ENCODE peak calls at places on chromosome 19, in five cellular contexts. U, Y, B, L and G are unnamed samples.

GRCh38 chr19:29953352-29954247 is 11.6 kb downstream of the URI1 start:
- DNase-seq in U (no peak), Y (no peak), B (no peak), L (no peak), G (no peak)

GRCh38 chr19:48673436-48674100 is 751 bp upstream of the NTN5 start:
- DNase-seq in U (no peak), Y (no peak), B (no peak), L (no peak), G (no peak)

GRCh38 chr19:681029-681626 is 4.9 kb downstream of the FSTL3 start:
- DNase-seq in U (no peak), Y (no peak), B (no peak), L (no peak), G (peak)

GRCh38 chr19:40191836-40192646 is 815 bp downstream of the MAP3K10 start:
- DNase-seq in U (peak), Y (peak), B (peak), L (peak), G (peak)

GRCh38 chr19:11196406-11197287 is 698 bp downstream of the KANK2 start:
- DNase-seq in U (no peak), Y (peak), B (peak), L (peak), G (no peak)

GRCh38 chr19:48671456-48671995 is 1.3 kb downstream of the NTN5 start:
- DNase-seq in U (no peak), Y (no peak), B (no peak), L (no peak), G (no peak)

GRCh38 chr19:45440873-45441654 is 17.3 kb upstream of the ERCC1 start:
- DNase-seq in U (no peak), Y (no peak), B (peak), L (peak), G (peak)

GRCh38 chr19:6340493-6341201 is 7.2 kb upstream of the ACER1 start:
- DNase-seq in U (no peak), Y (no peak), B (no peak), L (no peak), G (no peak)

GRCh38 chr19:51602189-51602854 is 27.9 kb downstream of the SIGLEC5 start:
- DNase-seq in U (no peak), Y (no peak), B (no peak), L (no peak), G (no peak)

GRCh38 chr19:57465680-57466381 is 8.9 kb upstream of the VN1R1 start:
- DNase-seq in U (no peak), Y (peak), B (peak), L (peak), G (peak)

GRCh38 chr19:3699071-3699740 is 1.1 kb downstream of the PIP5K1C start:
- DNase-seq in U (no peak), Y (no peak), B (peak), L (peak), G (peak)

GRCh38 chr19:30228726-30229523 is 143.3 kb upstream of the ZNF536 start:
- DNase-seq in U (no peak), Y (peak), B (no peak), L (peak), G (no peak)

DNA sequence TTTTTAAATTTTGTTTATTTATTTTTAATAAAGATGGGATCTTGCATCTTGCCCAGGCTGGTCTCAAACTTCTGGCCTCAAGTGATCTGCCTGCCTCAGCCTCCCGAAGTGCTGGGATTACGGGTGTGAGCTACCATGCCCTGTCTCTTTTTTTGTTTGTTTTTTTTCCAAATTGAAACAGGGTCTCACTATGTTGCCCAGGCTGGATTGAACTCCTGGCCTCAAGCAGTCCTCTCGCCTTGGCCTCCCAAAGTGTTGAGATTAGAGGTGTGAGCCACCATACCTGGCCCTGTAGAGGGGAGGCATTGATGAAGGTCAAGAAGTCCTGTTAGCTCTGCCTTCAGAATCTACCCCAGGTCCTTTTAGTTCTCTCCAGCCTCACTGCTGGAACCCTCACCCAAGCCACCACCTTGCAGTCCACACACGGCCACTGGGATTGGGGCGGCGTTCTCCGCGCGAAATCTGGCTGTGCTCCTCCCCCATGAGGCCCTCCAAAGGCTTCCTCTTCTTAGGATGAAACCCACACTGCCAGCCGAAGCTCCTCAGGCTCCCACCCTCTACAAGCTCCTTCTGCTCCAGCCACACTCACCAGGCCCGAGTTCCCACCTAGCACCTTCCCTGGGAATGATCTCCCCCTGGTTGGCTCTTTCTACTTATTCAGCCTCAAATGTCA is 34.9 kb downstream of the ACTN4 start:
- DNase-seq in U (no peak), Y (no peak), B (no peak), L (no peak), G (no peak)
- H2AK5ac ChIP-seq in U (no peak), Y (peak), B (peak), L (peak), G (peak)

DNA sequence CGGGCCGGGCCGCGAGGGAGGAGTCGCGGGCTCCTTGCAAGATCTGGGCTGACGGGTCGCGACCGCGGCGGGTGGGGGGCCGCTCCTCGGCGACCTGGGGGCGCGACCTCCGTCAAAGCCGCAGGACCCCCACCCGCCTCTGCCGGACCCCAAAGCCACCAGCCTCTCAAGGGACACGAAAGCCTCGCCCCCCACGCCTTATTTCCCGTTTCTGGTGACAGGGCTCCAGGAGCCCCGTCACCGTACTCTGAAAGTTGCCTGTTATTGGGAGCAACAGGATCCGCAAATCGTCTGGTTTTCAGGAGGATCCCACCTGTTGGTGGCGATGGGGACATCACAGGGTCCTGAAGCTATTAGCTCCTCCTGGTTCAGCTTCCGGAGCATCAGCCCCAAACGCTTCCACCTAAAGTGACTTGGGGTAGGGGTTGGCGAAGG is 531 bp downstream of the MAU2 start:
- DNase-seq in U (peak), Y (peak), B (peak), L (no peak), G (peak)
- H2BK5ac ChIP-seq in U (peak), Y (peak), B (no peak), L (peak), G (peak)

GRCh38 chr19:41322451-41322850 is 12.5 kb downstream of the CCDC97 start:
- DNase-seq in U (no peak), Y (no peak), B (no peak), L (no peak), G (no peak)
- H2AK5ac ChIP-seq in U (no peak), Y (no peak), B (peak), L (peak), G (peak)

GRCh38 chr19:15841875-15842569 is 26.6 kb upstream of the OR10H1 start:
- DNase-seq in U (no peak), Y (no peak), B (no peak), L (no peak), G (no peak)
- H2BK5ac ChIP-seq in U (no peak), Y (no peak), B (no peak), L (no peak), G (no peak)

GRCh38 chr19:39139305-39140194 is 14.0 kb downstream of the PAK4 start:
- DNase-seq in U (no peak), Y (no peak), B (no peak), L (no peak), G (no peak)

GRCh38 chr19:39140594-39140993 is 15.0 kb downstream of the PAK4 start:
- DNase-seq in U (no peak), Y (no peak), B (no peak), L (no peak), G (no peak)

GRCh38 chr19:39140195-39140516 is 14.6 kb downstream of the PAK4 start:
- DNase-seq in U (no peak), Y (no peak), B (no peak), L (no peak), G (no peak)

GRCh38 chr19:39142655-39143054 is 17.1 kb downstream of the PAK4 start:
- DNase-seq in U (no peak), Y (no peak), B (no peak), L (no peak), G (no peak)

DNA sequence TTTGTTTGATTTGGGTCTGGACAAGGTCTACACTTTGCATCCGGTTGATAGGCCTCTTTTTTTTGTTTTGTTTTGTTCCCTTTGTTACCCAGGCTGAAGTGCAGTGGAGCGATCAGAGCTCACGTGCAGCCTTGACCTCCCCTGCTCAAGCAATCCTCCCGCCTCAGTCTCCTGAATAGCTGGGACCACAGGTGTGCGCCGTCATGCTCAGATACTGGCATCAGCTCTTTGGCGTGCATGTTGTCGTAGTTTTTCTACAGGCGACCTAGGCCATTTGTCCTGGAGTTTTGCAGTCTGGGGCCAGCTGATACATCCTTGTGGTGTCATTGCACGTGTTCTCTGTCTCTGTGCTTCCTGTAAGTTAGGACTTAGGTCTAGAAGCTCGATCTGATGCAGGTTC is 16.3 kb downstream of the PAK4 start:
- DNase-seq in U (no peak), Y (no peak), B (no peak), L (no peak), G (no peak)
- H2AK5ac ChIP-seq in U (no peak), Y (no peak), B (no peak), L (no peak), G (no peak)

GRCh38 chr19:14112051-14112808 is 5.3 kb downstream of the PRKACA start:
- DNase-seq in U (no peak), Y (no peak), B (no peak), L (no peak), G (no peak)

GRCh38 chr19:14111486-14111885 is 6.1 kb downstream of the PRKACA start:
- DNase-seq in U (no peak), Y (no peak), B (no peak), L (no peak), G (no peak)

GRCh38 chr19:14113762-14114414 is 3.7 kb downstream of the PRKACA start:
- DNase-seq in U (no peak), Y (peak), B (no peak), L (no peak), G (no peak)

GRCh38 chr19:14114439-14114838 is 3.1 kb downstream of the PRKACA start:
- DNase-seq in U (no peak), Y (no peak), B (no peak), L (no peak), G (no peak)

GRCh38 chr19:14112809-14113385 is 4.7 kb downstream of the PRKACA start:
- DNase-seq in U (no peak), Y (no peak), B (no peak), L (no peak), G (no peak)
- H2BK5ac ChIP-seq in U (no peak), Y (peak), B (no peak), L (no peak), G (no peak)

GRCh38 chr19:28170066-28170465 is 1042.9 kb downstream of the UQCRFS1 start:
- DNase-seq in U (no peak), Y (no peak), B (no peak), L (no peak), G (no peak)
- H2AK5ac ChIP-seq in U (no peak), Y (no peak), B (peak), L (no peak), G (peak)

GRCh38 chr19:58554494-58555368 is at the start of gene CHMP2A:
- DNase-seq in U (peak), Y (peak), B (peak), L (peak), G (peak)
- H2BK5ac ChIP-seq in U (no peak), Y (peak), B (no peak), L (peak), G (peak)

DNA sequence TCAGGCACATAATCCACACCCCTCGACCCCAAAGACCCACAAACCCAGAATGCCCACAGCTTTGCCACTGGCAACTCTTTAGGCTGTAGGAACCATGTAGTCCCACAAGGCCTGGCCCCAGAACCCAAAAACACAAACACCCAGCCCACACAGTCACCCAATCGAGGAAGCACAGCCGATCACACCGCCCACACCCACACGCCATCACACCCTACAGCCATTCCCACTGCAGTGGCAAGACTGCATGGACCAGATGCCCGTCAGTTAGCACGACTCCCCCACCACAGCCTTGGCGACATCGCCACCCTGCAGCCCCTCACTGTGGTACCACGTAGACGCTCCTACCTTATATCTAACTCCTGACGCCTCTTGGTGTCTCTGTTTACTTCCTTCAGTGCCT is 24.0 kb upstream of the MEIS3 start:
- DNase-seq in U (no peak), Y (no peak), B (no peak), L (no peak), G (no peak)
- H2AK5ac ChIP-seq in U (no peak), Y (no peak), B (no peak), L (no peak), G (no peak)

GRCh38 chr19:18204394-18205179 is 745 bp upstream of the RAB3A start:
- DNase-seq in U (peak), Y (peak), B (peak), L (no peak), G (peak)
- H2BK5ac ChIP-seq in U (peak), Y (peak), B (peak), L (peak), G (peak)